ENCODE peak calls at places on chromosomes 13 and 19, in eight cellular contexts. F, H, E, N, P, Q, M and L are unnamed samples.

GRCh38 chr19:33199441-33200265 is 5.5 kb downstream of the LRP3 start:
- DNase-seq in F (no peak), H (no peak), E (no peak), N (no peak), P (no peak), Q (no peak), M (no peak), L (no peak)

GRCh38 chr19:36488816-36489138 is 584 bp downstream of the ZNF566 start:
- DNase-seq in F (peak; percentile 2), H (no peak), E (no peak), N (no peak), P (peak; percentile 8), Q (no peak), M (no peak), L (no peak)

GRCh38 chr19:52670046-52670445 is 31.9 kb upstream of the ZNF83 start:
- DNase-seq in F (no peak), H (no peak), E (peak; percentile 95), N (no peak), P (no peak), Q (no peak), M (no peak), L (no peak)

GRCh38 chr13:98496239-98496668 is 80.7 kb downstream of the STK24 start:
- DNase-seq in F (no peak), H (no peak), E (no peak), N (peak; percentile 96), P (no peak), Q (peak; percentile 77), M (no peak), L (no peak)

GRCh38 chr19:50331187-50332013 is 2.2 kb upstream of the KCNC3 start:
- DNase-seq in F (no peak), H (no peak), E (no peak), N (no peak), P (no peak), Q (no peak), M (no peak), L (no peak)

GRCh38 chr13:50198508-50198907 is 183.3 kb downstream of the KCNRG start:
- DNase-seq in F (peak; percentile 50), H (no peak), E (peak; percentile 83), N (no peak), P (no peak), Q (peak; percentile 19), M (no peak), L (no peak)

GRCh38 chr13:84834201-84834600 is 951.9 kb upstream of the SLITRK1 start:
- DNase-seq in F (no peak), H (no peak), E (no peak), N (no peak), P (no peak), Q (no peak), M (no peak), L (no peak)

GRCh38 chr19:2385053-2385721 is 25.1 kb downstream of the TMPRSS9 start:
- DNase-seq in F (peak; percentile 71), H (no peak), E (peak; percentile 89), N (no peak), P (no peak), Q (no peak), M (no peak), L (no peak)

GRCh38 chr13:49571299-49572240 is 13.8 kb downstream of the RCBTB1 start:
- DNase-seq in F (no peak), H (no peak), E (no peak), N (no peak), P (no peak), Q (no peak), M (no peak), L (no peak)

GRCh38 chr13:21138561-21138960 is 37.8 kb downstream of the SKA3 start:
- DNase-seq in F (no peak), H (no peak), E (no peak), N (no peak), P (no peak), Q (no peak), M (no peak), L (no peak)

DNA sequence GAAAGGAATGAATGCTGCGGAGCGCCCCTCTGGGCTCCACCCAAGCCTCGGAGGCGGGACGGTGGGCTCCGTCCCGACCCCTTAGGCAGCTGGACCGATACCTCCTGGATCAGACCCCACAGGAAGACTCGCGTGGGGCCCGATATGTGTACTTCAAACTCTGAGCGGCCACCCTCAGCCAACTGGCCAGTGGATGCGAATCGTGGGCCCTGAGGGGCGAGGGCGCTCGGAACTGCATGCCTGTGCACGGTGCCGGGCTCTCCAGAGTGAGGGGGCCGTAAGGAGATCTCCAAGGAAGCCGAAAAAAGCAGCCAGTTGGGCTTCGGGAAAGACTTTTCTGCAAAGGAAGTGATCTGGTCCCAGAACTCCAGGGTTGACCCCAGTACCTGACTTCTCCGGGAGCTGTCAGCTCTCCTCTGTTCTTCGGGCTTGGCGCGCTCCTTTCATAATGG is 8.6 kb downstream of the PDX1 start:
- DNase-seq in F (no peak), H (no peak), E (no peak), N (no peak), P (no peak), Q (no peak), M (no peak), L (no peak)
- TF ChIP-seq CTCF in F (no peak), H (no peak), E (no peak), N (no peak), P (no peak), Q (no peak), M (no peak), L (no peak)

GRCh38 chr19:16088985-16089846 is 12.9 kb downstream of the TPM4 start:
- DNase-seq in F (no peak), H (no peak), E (no peak), N (no peak), P (no peak), Q (no peak), M (no peak), L (no peak)
- TF ChIP-seq CTCF in F (no peak), H (no peak), E (no peak), N (peak; percentile 17), P (no peak), Q (no peak), M (no peak), L (no peak)

GRCh38 chr19:48845384-48845783 is 9.1 kb upstream of the HSD17B14 start:
- DNase-seq in F (no peak), H (no peak), E (no peak), N (no peak), P (no peak), Q (no peak), M (no peak), L (no peak)
- TF ChIP-seq CTCF in F (no peak), H (no peak), E (no peak), N (no peak), P (no peak), Q (no peak), M (no peak), L (no peak)

GRCh38 chr13:113843864-113844556 is 19.9 kb downstream of the GAS6 start:
- DNase-seq in F (no peak), H (no peak), E (no peak), N (no peak), P (no peak), Q (no peak), M (no peak), L (no peak)
- TF ChIP-seq CTCF in F (no peak), H (no peak), E (no peak), N (no peak), P (no peak), Q (no peak), M (no peak), L (no peak)

GRCh38 chr13:91031508-91031907 is 316.0 kb upstream of the MIR17HG start:
- DNase-seq in F (no peak), H (no peak), E (no peak), N (no peak), P (no peak), Q (no peak), M (no peak), L (no peak)
- TF ChIP-seq CTCF in F (no peak), H (no peak), E (no peak), N (no peak), P (no peak), Q (no peak), M (no peak), L (no peak)